ENCODE peak calls at places on chromosome 1, in six cellular contexts. Y, Z, W, P, E and X are unnamed samples.

GRCh38 chr1:41728403-41729202 is 190.1 kb downstream of the HIVEP3 start:
- ATAC-seq in Y (peak; percentile 75), Z (peak; percentile 23), W (peak; percentile 97), P (peak; percentile 55), E (no peak), X (peak; percentile 37)

GRCh38 chr1:185645201-185645640 is 89.0 kb upstream of the HMCN1 start:
- ATAC-seq in Y (no peak), Z (no peak), W (no peak), P (no peak), E (no peak), X (peak; percentile 51)

GRCh38 chr1:151106891-151107290 is 36.3 kb downstream of the GABPB2 start:
- ATAC-seq in Y (no peak), Z (no peak), W (no peak), P (no peak), E (no peak), X (peak; percentile 76)

GRCh38 chr1:229378586-229379442 is 36.0 kb upstream of the CCSAP start:
- ATAC-seq in Y (no peak), Z (no peak), W (peak; percentile 32), P (no peak), E (no peak), X (peak; percentile 37)

GRCh38 chr1:60152886-60153285 is 79.3 kb upstream of the C1orf87 start:
- ATAC-seq in Y (no peak), Z (no peak), W (no peak), P (no peak), E (no peak), X (no peak)

GRCh38 chr1:89523597-89524368 is 846 bp upstream of the LRRC8B start:
- ATAC-seq in Y (peak; percentile 60), Z (peak; percentile 48), W (peak; percentile 66), P (peak; percentile 7), E (peak; percentile 57), X (peak; percentile 36)

GRCh38 chr1:237903961-237904360 is 13.2 kb upstream of the ZP4 start:
- ATAC-seq in Y (no peak), Z (no peak), W (no peak), P (no peak), E (no peak), X (no peak)

GRCh38 chr1:48356901-48357300 is 115.1 kb downstream of the SPATA6 start:
- ATAC-seq in Y (no peak), Z (no peak), W (no peak), P (no peak), E (no peak), X (no peak)

GRCh38 chr1:93750946-93751345 is 69.3 kb upstream of the BCAR3 start:
- ATAC-seq in Y (peak; percentile 7), Z (no peak), W (peak; percentile 11), P (peak; percentile 63), E (no peak), X (no peak)

GRCh38 chr1:182080955-182081582 is 19.6 kb upstream of the ZNF648 start:
- ATAC-seq in Y (no peak), Z (no peak), W (no peak), P (no peak), E (no peak), X (no peak)

GRCh38 chr1:62230724-62231123 is 36.1 kb downstream of the L1TD1 start:
- ATAC-seq in Y (no peak), Z (no peak), W (no peak), P (no peak), E (no peak), X (no peak)

GRCh38 chr1:201463071-201463552 is 5.9 kb downstream of the PHLDA3 start:
- ATAC-seq in Y (no peak), Z (no peak), W (no peak), P (peak; percentile 20), E (no peak), X (peak; percentile 35)

GRCh38 chr1:212470059-212470458 is 37.3 kb downstream of the NENF start:
- ATAC-seq in Y (no peak), Z (peak; percentile 80), W (no peak), P (no peak), E (peak; percentile 63), X (peak; percentile 87)

GRCh38 chr1:24696033-24696755 is 49.1 kb upstream of the CLIC4 start:
- ATAC-seq in Y (no peak), Z (no peak), W (no peak), P (no peak), E (no peak), X (no peak)

GRCh38 chr1:37890378-37891014 is 31.1 kb upstream of the MTF1 start:
- ATAC-seq in Y (peak; percentile 63), Z (no peak), W (no peak), P (peak; percentile 72), E (peak; percentile 75), X (peak; percentile 84)

GRCh38 chr1:85366391-85366790 is 90.0 kb upstream of the BCL10 start:
- ATAC-seq in Y (no peak), Z (no peak), W (no peak), P (no peak), E (no peak), X (peak; percentile 88)

GRCh38 chr1:97901017-97901658 is 19.7 kb downstream of the DPYD start:
- ATAC-seq in Y (no peak), Z (no peak), W (no peak), P (no peak), E (no peak), X (peak; percentile 51)

GRCh38 chr1:43898981-43899380 is 34.6 kb upstream of the ARTN start:
- ATAC-seq in Y (no peak), Z (no peak), W (no peak), P (no peak), E (no peak), X (no peak)

GRCh38 chr1:67664048-67664447 is 21.0 kb upstream of the GADD45A start:
- ATAC-seq in Y (no peak), Z (no peak), W (no peak), P (no peak), E (no peak), X (no peak)

GRCh38 chr1:164792410-164793004 is 233.5 kb downstream of the PBX1 start:
- ATAC-seq in Y (no peak), Z (no peak), W (no peak), P (no peak), E (no peak), X (no peak)

GRCh38 chr1:101338714-101339430 is 102.1 kb downstream of the S1PR1 start:
- ATAC-seq in Y (no peak), Z (no peak), W (peak; percentile 99), P (peak; percentile 64), E (no peak), X (no peak)

GRCh38 chr1:72438270-72438669 is 155.9 kb upstream of the NEGR1 start:
- ATAC-seq in Y (no peak), Z (no peak), W (no peak), P (no peak), E (no peak), X (no peak)

GRCh38 chr1:46188295-46189030 is 9.8 kb downstream of the POMGNT1 start:
- ATAC-seq in Y (no peak), Z (no peak), W (no peak), P (no peak), E (no peak), X (no peak)

GRCh38 chr1:246506440-246506784 is 667 bp downstream of the SMYD3 start:
- ATAC-seq in Y (peak; percentile 5), Z (peak; percentile 6), W (no peak), P (peak; percentile 4), E (peak; percentile 13), X (peak; percentile 42)

GRCh38 chr1:51966559-51966958 is 23.9 kb downstream of the RAB3B start:
- ATAC-seq in Y (no peak), Z (no peak), W (no peak), P (no peak), E (no peak), X (no peak)

GRCh38 chr1:76084029-76084627 is 9.6 kb downstream of the ST6GALNAC3 start:
- ATAC-seq in Y (no peak), Z (no peak), W (no peak), P (no peak), E (no peak), X (no peak)